ENCODE peak calls at places on chromosomes 16 and 17, in ten cellular contexts. One of them, this sample, is unnamed.

GRCh38 chr16:61820398-61820797 is 215.8 kb downstream of the CDH8 start:
- DNase-seq in A549: no peak
- DNase-seq in left lung: no peak
- DNase-seq in neuronal stem cell: no peak
- DNase-seq in mesendoderm: no peak
- DNase-seq in thoracic aorta: no peak
- DNase-seq in prostate gland: no peak
- DNase-seq in body of pancreas: no peak
- DNase-seq in H1: no peak
- DNase-seq in IMR-90: no peak
- DNase-seq in this sample: no peak

GRCh38 chr17:73652886-73653480 is 8.7 kb upstream of the SDK2 start:
- DNase-seq in left lung: no peak
- DNase-seq in body of pancreas: no peak
- DNase-seq in A549: no peak
- DNase-seq in thoracic aorta: no peak
- DNase-seq in H1: no peak
- DNase-seq in mesendoderm: no peak
- DNase-seq in IMR-90: no peak
- DNase-seq in neuronal stem cell: no peak
- DNase-seq in prostate gland: no peak
- DNase-seq in this sample: no peak

GRCh38 chr16:353404-354285 is 1.1 kb upstream of the AXIN1 start:
- DNase-seq in prostate gland: no peak
- DNase-seq in mesendoderm: no peak
- DNase-seq in left lung: peak
- DNase-seq in neuronal stem cell: no peak
- DNase-seq in H1: no peak
- DNase-seq in A549: no peak
- DNase-seq in body of pancreas: no peak
- DNase-seq in IMR-90: no peak
- DNase-seq in thoracic aorta: no peak
- DNase-seq in this sample: peak

GRCh38 chr17:66138120-66138519 is 53.8 kb downstream of the CEP112 start:
- DNase-seq in A549: no peak
- DNase-seq in body of pancreas: no peak
- DNase-seq in H1: no peak
- DNase-seq in neuronal stem cell: no peak
- DNase-seq in prostate gland: no peak
- DNase-seq in left lung: no peak
- DNase-seq in mesendoderm: no peak
- DNase-seq in thoracic aorta: no peak
- DNase-seq in IMR-90: no peak
- DNase-seq in this sample: no peak

GRCh38 chr17:11487469-11487868 is 110.8 kb upstream of the DNAH9 start:
- DNase-seq in body of pancreas: no peak
- DNase-seq in H1: no peak
- DNase-seq in A549: no peak
- DNase-seq in thoracic aorta: no peak
- DNase-seq in prostate gland: no peak
- DNase-seq in mesendoderm: peak
- DNase-seq in neuronal stem cell: peak
- DNase-seq in left lung: no peak
- DNase-seq in IMR-90: no peak
- DNase-seq in this sample: no peak

GRCh38 chr16:84922351-84923135 is 88.8 kb downstream of the ZDHHC7 start:
- DNase-seq in mesendoderm: no peak
- DNase-seq in neuronal stem cell: no peak
- DNase-seq in prostate gland: no peak
- DNase-seq in A549: no peak
- DNase-seq in left lung: no peak
- DNase-seq in body of pancreas: peak
- DNase-seq in IMR-90: peak
- DNase-seq in H1: no peak
- DNase-seq in thoracic aorta: no peak
- DNase-seq in this sample: peak

GRCh38 chr17:4576729-4577322 is 7.5 kb upstream of the SMTNL2 start:
- DNase-seq in left lung: no peak
- DNase-seq in IMR-90: no peak
- DNase-seq in body of pancreas: no peak
- DNase-seq in mesendoderm: peak
- DNase-seq in H1: no peak
- DNase-seq in neuronal stem cell: peak
- DNase-seq in prostate gland: no peak
- DNase-seq in A549: no peak
- DNase-seq in thoracic aorta: no peak
- DNase-seq in this sample: no peak

GRCh38 chr16:30846649-30847402 is 47.1 kb downstream of the BCL7C start:
- DNase-seq in neuronal stem cell: no peak
- DNase-seq in A549: no peak
- DNase-seq in body of pancreas: no peak
- DNase-seq in left lung: no peak
- DNase-seq in thoracic aorta: no peak
- DNase-seq in prostate gland: no peak
- DNase-seq in H1: no peak
- DNase-seq in IMR-90: no peak
- DNase-seq in mesendoderm: peak
- DNase-seq in this sample: no peak

GRCh38 chr16:70576431-70577255 is 53.0 kb downstream of the SF3B3 start:
- DNase-seq in body of pancreas: no peak
- DNase-seq in mesendoderm: peak
- DNase-seq in prostate gland: no peak
- DNase-seq in IMR-90: peak
- DNase-seq in thoracic aorta: no peak
- DNase-seq in left lung: no peak
- DNase-seq in neuronal stem cell: no peak
- DNase-seq in A549: no peak
- DNase-seq in H1: no peak
- DNase-seq in this sample: no peak

GRCh38 chr16:13766334-13766733 is 153.6 kb upstream of the ERCC4 start:
- DNase-seq in left lung: no peak
- DNase-seq in thoracic aorta: no peak
- DNase-seq in IMR-90: no peak
- DNase-seq in prostate gland: no peak
- DNase-seq in H1: no peak
- DNase-seq in body of pancreas: no peak
- DNase-seq in mesendoderm: no peak
- DNase-seq in A549: no peak
- DNase-seq in neuronal stem cell: no peak
- DNase-seq in this sample: no peak

GRCh38 chr17:80029235-80029974 is 6.3 kb downstream of the TBC1D16 start:
- DNase-seq in H1: no peak
- DNase-seq in prostate gland: no peak
- DNase-seq in thoracic aorta: peak
- DNase-seq in left lung: no peak
- DNase-seq in IMR-90: peak
- DNase-seq in A549: no peak
- DNase-seq in neuronal stem cell: no peak
- DNase-seq in body of pancreas: peak
- DNase-seq in mesendoderm: peak
- DNase-seq in this sample: peak

GRCh38 chr17:78748730-78749317 is 33.2 kb downstream of the CYTH1 start:
- DNase-seq in neuronal stem cell: no peak
- DNase-seq in thoracic aorta: no peak
- DNase-seq in H1: no peak
- DNase-seq in body of pancreas: peak
- DNase-seq in IMR-90: peak
- DNase-seq in prostate gland: peak
- DNase-seq in mesendoderm: no peak
- DNase-seq in A549: no peak
- DNase-seq in left lung: peak
- DNase-seq in this sample: peak

GRCh38 chr17:78746263-78746948 is 35.7 kb downstream of the CYTH1 start:
- DNase-seq in thoracic aorta: no peak
- DNase-seq in IMR-90: no peak
- DNase-seq in mesendoderm: no peak
- DNase-seq in neuronal stem cell: no peak
- DNase-seq in A549: no peak
- DNase-seq in left lung: no peak
- DNase-seq in prostate gland: no peak
- DNase-seq in body of pancreas: no peak
- DNase-seq in H1: no peak
- DNase-seq in this sample: no peak

GRCh38 chr17:78748048-78748729 is 33.9 kb downstream of the CYTH1 start:
- DNase-seq in neuronal stem cell: no peak
- DNase-seq in left lung: no peak
- DNase-seq in A549: no peak
- DNase-seq in IMR-90: no peak
- DNase-seq in body of pancreas: peak
- DNase-seq in H1: no peak
- DNase-seq in mesendoderm: no peak
- DNase-seq in thoracic aorta: no peak
- DNase-seq in prostate gland: no peak
- DNase-seq in this sample: no peak

GRCh38 chr17:78746949-78747269 is 35.2 kb downstream of the CYTH1 start:
- DNase-seq in thoracic aorta: no peak
- DNase-seq in left lung: no peak
- DNase-seq in A549: no peak
- DNase-seq in IMR-90: no peak
- DNase-seq in H1: no peak
- DNase-seq in body of pancreas: no peak
- DNase-seq in prostate gland: no peak
- DNase-seq in mesendoderm: no peak
- DNase-seq in neuronal stem cell: no peak
- DNase-seq in this sample: no peak

GRCh38 chr17:78747479-78747878 is 34.6 kb downstream of the CYTH1 start:
- DNase-seq in mesendoderm: no peak
- DNase-seq in prostate gland: no peak
- DNase-seq in IMR-90: peak
- DNase-seq in neuronal stem cell: no peak
- DNase-seq in A549: no peak
- DNase-seq in H1: no peak
- DNase-seq in left lung: no peak
- DNase-seq in thoracic aorta: no peak
- DNase-seq in body of pancreas: no peak
- DNase-seq in this sample: no peak
- H3K27ac ChIP-seq in mesendoderm: no peak
- H3K27ac ChIP-seq in prostate gland: no peak
- H3K27ac ChIP-seq in IMR-90: no peak
- H3K27ac ChIP-seq in neuronal stem cell: no peak
- H3K27ac ChIP-seq in A549: no peak
- H3K27ac ChIP-seq in H1: no peak
- H3K27ac ChIP-seq in left lung: peak
- H3K27ac ChIP-seq in thoracic aorta: no peak
- H3K27ac ChIP-seq in body of pancreas: peak
- H3K27ac ChIP-seq in this sample: peak

DNA sequence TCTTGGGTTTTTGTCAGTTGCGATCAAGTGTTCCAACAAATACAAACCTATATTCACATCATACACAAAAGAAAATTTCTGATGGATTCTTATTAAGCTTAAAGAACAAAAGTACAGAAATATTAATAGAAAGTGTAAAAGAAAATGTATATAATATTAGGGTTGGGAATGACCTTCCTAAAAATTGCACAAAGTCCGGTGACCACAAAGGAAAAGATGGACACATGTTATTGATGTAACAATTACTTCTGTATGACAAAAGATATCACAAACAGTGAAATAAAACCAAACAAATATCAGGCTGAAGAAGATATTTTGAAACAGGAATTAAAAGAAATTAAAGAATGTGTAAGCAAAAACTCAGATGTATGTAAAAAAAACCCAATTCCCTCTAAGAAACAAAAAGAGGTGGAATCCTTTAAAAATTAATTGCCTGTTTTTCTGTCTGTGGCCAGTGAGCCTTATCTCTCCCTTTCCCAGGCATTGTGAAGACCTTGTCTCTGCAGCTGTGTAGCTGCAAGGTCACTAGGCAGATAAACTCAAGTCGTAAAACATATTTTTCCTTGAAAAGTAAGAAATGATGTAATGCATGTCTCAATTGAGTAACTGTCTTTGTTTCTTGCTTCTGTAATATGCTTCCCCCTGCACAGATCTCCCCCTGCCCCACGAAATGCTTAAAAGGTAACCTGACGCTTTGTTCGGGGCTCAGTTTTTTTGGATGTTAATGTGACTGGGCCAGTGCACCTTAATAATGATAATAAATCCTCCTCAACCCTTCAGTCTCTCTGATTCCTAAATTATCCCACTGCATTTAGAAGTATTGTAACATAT is 2.8 kb downstream of the ST6GALNAC1 start:
- DNase-seq in neuronal stem cell: no peak
- DNase-seq in left lung: no peak
- DNase-seq in IMR-90: no peak
- DNase-seq in prostate gland: no peak
- DNase-seq in thoracic aorta: no peak
- DNase-seq in body of pancreas: no peak
- DNase-seq in A549: no peak
- DNase-seq in H1: no peak
- DNase-seq in mesendoderm: no peak
- DNase-seq in this sample: no peak
- H3K4me3 ChIP-seq in neuronal stem cell: no peak
- H3K4me3 ChIP-seq in left lung: no peak
- H3K4me3 ChIP-seq in IMR-90: no peak
- H3K4me3 ChIP-seq in prostate gland: no peak
- H3K4me3 ChIP-seq in thoracic aorta: no peak
- H3K4me3 ChIP-seq in body of pancreas: no peak
- H3K4me3 ChIP-seq in A549: no peak
- H3K4me3 ChIP-seq in H1: no peak
- H3K4me3 ChIP-seq in mesendoderm: no peak
- H3K4me3 ChIP-seq in this sample: no peak

GRCh38 chr17:19347323-19348080 is 15.0 kb downstream of the B9D1 start:
- DNase-seq in thoracic aorta: no peak
- DNase-seq in A549: no peak
- DNase-seq in mesendoderm: no peak
- DNase-seq in neuronal stem cell: no peak
- DNase-seq in IMR-90: no peak
- DNase-seq in H1: no peak
- DNase-seq in prostate gland: no peak
- DNase-seq in body of pancreas: no peak
- DNase-seq in left lung: peak
- DNase-seq in this sample: no peak
- H3K27ac ChIP-seq in thoracic aorta: peak
- H3K27ac ChIP-seq in A549: peak
- H3K27ac ChIP-seq in mesendoderm: no peak
- H3K27ac ChIP-seq in neuronal stem cell: no peak
- H3K27ac ChIP-seq in IMR-90: no peak
- H3K27ac ChIP-seq in H1: no peak
- H3K27ac ChIP-seq in prostate gland: peak
- H3K27ac ChIP-seq in body of pancreas: no peak
- H3K27ac ChIP-seq in left lung: no peak
- H3K27ac ChIP-seq in this sample: peak

GRCh38 chr17:42071810-42072209 is 21.4 kb upstream of the C17orf113 start:
- DNase-seq in thoracic aorta: no peak
- DNase-seq in A549: no peak
- DNase-seq in IMR-90: no peak
- DNase-seq in mesendoderm: no peak
- DNase-seq in H1: no peak
- DNase-seq in prostate gland: no peak
- DNase-seq in body of pancreas: no peak
- DNase-seq in neuronal stem cell: no peak
- DNase-seq in left lung: no peak
- DNase-seq in this sample: no peak
- H3K4me3 ChIP-seq in thoracic aorta: no peak
- H3K4me3 ChIP-seq in A549: peak
- H3K4me3 ChIP-seq in IMR-90: no peak
- H3K4me3 ChIP-seq in mesendoderm: no peak
- H3K4me3 ChIP-seq in H1: peak
- H3K4me3 ChIP-seq in prostate gland: peak
- H3K4me3 ChIP-seq in body of pancreas: no peak
- H3K4me3 ChIP-seq in neuronal stem cell: no peak
- H3K4me3 ChIP-seq in left lung: no peak
- H3K4me3 ChIP-seq in this sample: no peak